ENCODE peak calls at places on chromosome 11, in eight cellular contexts. One of them, this sample, is unnamed.

GRCh38 chr11:76230392-76230791 is 24.1 kb upstream of the WNT11 start:
- DNase-seq in iris pigment epithelial cell: no peak
- DNase-seq in choroid plexus epithelial cell: no peak
- DNase-seq in NCI-H2171 treated with DMSO at 0.1 percent for 48 hours: no peak
- DNase-seq in hypothalamus: no peak
- DNase-seq in fibroblast of the conjunctiva: no peak
- DNase-seq in NCI-H345: no peak
- DNase-seq in AG08396: no peak
- DNase-seq in this sample: no peak

GRCh38 chr11:80593981-80594380 is 1153.2 kb upstream of the TENM4 start:
- DNase-seq in NCI-H2171 treated with DMSO at 0.1 percent for 48 hours: no peak
- DNase-seq in AG08396: no peak
- DNase-seq in hypothalamus: no peak
- DNase-seq in choroid plexus epithelial cell: peak; percentile 64
- DNase-seq in fibroblast of the conjunctiva: no peak
- DNase-seq in NCI-H345: peak; percentile 21
- DNase-seq in iris pigment epithelial cell: peak; percentile 47
- DNase-seq in this sample: no peak

GRCh38 chr11:16028406-16028805 is 327.9 kb downstream of the SOX6 start:
- DNase-seq in choroid plexus epithelial cell: peak; percentile 41
- DNase-seq in fibroblast of the conjunctiva: no peak
- DNase-seq in NCI-H2171 treated with DMSO at 0.1 percent for 48 hours: no peak
- DNase-seq in iris pigment epithelial cell: peak; percentile 28
- DNase-seq in hypothalamus: no peak
- DNase-seq in NCI-H345: no peak
- DNase-seq in AG08396: no peak
- DNase-seq in this sample: no peak

GRCh38 chr11:78742430-78742829 is 167.8 kb upstream of the NARS2 start:
- DNase-seq in NCI-H345: peak; percentile 93
- DNase-seq in choroid plexus epithelial cell: no peak
- DNase-seq in AG08396: no peak
- DNase-seq in fibroblast of the conjunctiva: no peak
- DNase-seq in NCI-H2171 treated with DMSO at 0.1 percent for 48 hours: peak; percentile 99
- DNase-seq in iris pigment epithelial cell: no peak
- DNase-seq in hypothalamus: peak; percentile 16
- DNase-seq in this sample: no peak

GRCh38 chr11:73493838-73494598 is 103.9 kb downstream of the FAM168A start:
- DNase-seq in hypothalamus: no peak
- DNase-seq in fibroblast of the conjunctiva: peak; percentile 12
- DNase-seq in NCI-H345: no peak
- DNase-seq in choroid plexus epithelial cell: peak; percentile 64
- DNase-seq in AG08396: peak; percentile 70
- DNase-seq in iris pigment epithelial cell: peak; percentile 67
- DNase-seq in NCI-H2171 treated with DMSO at 0.1 percent for 48 hours: no peak
- DNase-seq in this sample: no peak

GRCh38 chr11:94946812-94947211 is 26.5 kb downstream of the CWC15 start:
- DNase-seq in NCI-H345: no peak
- DNase-seq in NCI-H2171 treated with DMSO at 0.1 percent for 48 hours: no peak
- DNase-seq in fibroblast of the conjunctiva: no peak
- DNase-seq in AG08396: no peak
- DNase-seq in choroid plexus epithelial cell: no peak
- DNase-seq in iris pigment epithelial cell: no peak
- DNase-seq in hypothalamus: no peak
- DNase-seq in this sample: no peak

GRCh38 chr11:18791175-18792065 is at the start of gene PTPN5:
- DNase-seq in iris pigment epithelial cell: peak; percentile 22
- DNase-seq in choroid plexus epithelial cell: peak; percentile 13
- DNase-seq in fibroblast of the conjunctiva: no peak
- DNase-seq in NCI-H2171 treated with DMSO at 0.1 percent for 48 hours: no peak
- DNase-seq in hypothalamus: peak; percentile 44
- DNase-seq in NCI-H345: peak; percentile 38
- DNase-seq in AG08396: no peak
- DNase-seq in this sample: no peak

GRCh38 chr11:64713031-64713780 is 9.8 kb downstream of the NRXN2 start:
- DNase-seq in fibroblast of the conjunctiva: no peak
- DNase-seq in AG08396: no peak
- DNase-seq in NCI-H345: no peak
- DNase-seq in NCI-H2171 treated with DMSO at 0.1 percent for 48 hours: peak; percentile 21
- DNase-seq in hypothalamus: no peak
- DNase-seq in choroid plexus epithelial cell: peak; percentile 55
- DNase-seq in iris pigment epithelial cell: peak; percentile 63
- DNase-seq in this sample: no peak

GRCh38 chr11:134026655-134027343 is 42.1 kb upstream of the JAM3 start:
- DNase-seq in hypothalamus: peak; percentile 65
- DNase-seq in iris pigment epithelial cell: no peak
- DNase-seq in NCI-H345: peak; percentile 44
- DNase-seq in NCI-H2171 treated with DMSO at 0.1 percent for 48 hours: no peak
- DNase-seq in choroid plexus epithelial cell: no peak
- DNase-seq in fibroblast of the conjunctiva: no peak
- DNase-seq in AG08396: no peak
- DNase-seq in this sample: no peak

GRCh38 chr11:3218483-3219280 is at the start of gene MRGPRG:
- DNase-seq in iris pigment epithelial cell: no peak
- DNase-seq in hypothalamus: no peak
- DNase-seq in choroid plexus epithelial cell: no peak
- DNase-seq in NCI-H2171 treated with DMSO at 0.1 percent for 48 hours: no peak
- DNase-seq in AG08396: no peak
- DNase-seq in NCI-H345: no peak
- DNase-seq in fibroblast of the conjunctiva: no peak
- DNase-seq in this sample: peak; percentile 48

GRCh38 chr11:69270929-69271328 is 23.0 kb upstream of the MYEOV start:
- DNase-seq in fibroblast of the conjunctiva: no peak
- DNase-seq in choroid plexus epithelial cell: no peak
- DNase-seq in NCI-H345: no peak
- DNase-seq in NCI-H2171 treated with DMSO at 0.1 percent for 48 hours: peak; percentile 94
- DNase-seq in iris pigment epithelial cell: no peak
- DNase-seq in hypothalamus: no peak
- DNase-seq in AG08396: no peak
- DNase-seq in this sample: no peak

GRCh38 chr11:92057849-92058442 is 166.7 kb upstream of the FAT3 start:
- DNase-seq in fibroblast of the conjunctiva: no peak
- DNase-seq in AG08396: no peak
- DNase-seq in NCI-H345: no peak
- DNase-seq in hypothalamus: no peak
- DNase-seq in choroid plexus epithelial cell: no peak
- DNase-seq in NCI-H2171 treated with DMSO at 0.1 percent for 48 hours: no peak
- DNase-seq in iris pigment epithelial cell: no peak
- DNase-seq in this sample: no peak

GRCh38 chr11:17954395-17955252 is 58.2 kb downstream of the SERGEF start:
- DNase-seq in AG08396: no peak
- DNase-seq in choroid plexus epithelial cell: peak; percentile 28
- DNase-seq in hypothalamus: no peak
- DNase-seq in NCI-H345: no peak
- DNase-seq in iris pigment epithelial cell: peak; percentile 10
- DNase-seq in fibroblast of the conjunctiva: no peak
- DNase-seq in NCI-H2171 treated with DMSO at 0.1 percent for 48 hours: no peak
- DNase-seq in this sample: no peak

GRCh38 chr11:28939381-28939780 is 831.2 kb downstream of the METTL15 start:
- DNase-seq in AG08396: no peak
- DNase-seq in hypothalamus: no peak
- DNase-seq in iris pigment epithelial cell: no peak
- DNase-seq in NCI-H2171 treated with DMSO at 0.1 percent for 48 hours: no peak
- DNase-seq in fibroblast of the conjunctiva: no peak
- DNase-seq in choroid plexus epithelial cell: no peak
- DNase-seq in NCI-H345: no peak
- DNase-seq in this sample: no peak

GRCh38 chr11:86063536-86063935 is 5.3 kb downstream of the PICALM start:
- DNase-seq in AG08396: peak; percentile 20
- DNase-seq in iris pigment epithelial cell: no peak
- DNase-seq in fibroblast of the conjunctiva: no peak
- DNase-seq in NCI-H2171 treated with DMSO at 0.1 percent for 48 hours: no peak
- DNase-seq in choroid plexus epithelial cell: no peak
- DNase-seq in hypothalamus: no peak
- DNase-seq in NCI-H345: no peak
- DNase-seq in this sample: no peak

GRCh38 chr11:57777969-57778317 is 16.3 kb downstream of the CTNND1 start:
- DNase-seq in fibroblast of the conjunctiva: no peak
- DNase-seq in AG08396: no peak
- DNase-seq in choroid plexus epithelial cell: peak; percentile 45
- DNase-seq in NCI-H2171 treated with DMSO at 0.1 percent for 48 hours: no peak
- DNase-seq in NCI-H345: no peak
- DNase-seq in hypothalamus: no peak
- DNase-seq in iris pigment epithelial cell: no peak
- DNase-seq in this sample: no peak

GRCh38 chr11:46063138-46063537 is 58.1 kb downstream of the PHF21A start:
- DNase-seq in fibroblast of the conjunctiva: no peak
- DNase-seq in choroid plexus epithelial cell: no peak
- DNase-seq in iris pigment epithelial cell: no peak
- DNase-seq in NCI-H345: no peak
- DNase-seq in hypothalamus: no peak
- DNase-seq in AG08396: no peak
- DNase-seq in NCI-H2171 treated with DMSO at 0.1 percent for 48 hours: no peak
- DNase-seq in this sample: no peak

GRCh38 chr11:60658409-60658808 is 41.0 kb upstream of the MS4A8 start:
- DNase-seq in NCI-H2171 treated with DMSO at 0.1 percent for 48 hours: no peak
- DNase-seq in fibroblast of the conjunctiva: no peak
- DNase-seq in NCI-H345: peak; percentile 83
- DNase-seq in hypothalamus: no peak
- DNase-seq in AG08396: no peak
- DNase-seq in iris pigment epithelial cell: no peak
- DNase-seq in choroid plexus epithelial cell: no peak
- DNase-seq in this sample: no peak

GRCh38 chr11:72010529-72011233 is 12.0 kb downstream of the IL18BP start:
- DNase-seq in AG08396: no peak
- DNase-seq in NCI-H345: no peak
- DNase-seq in iris pigment epithelial cell: no peak
- DNase-seq in NCI-H2171 treated with DMSO at 0.1 percent for 48 hours: no peak
- DNase-seq in hypothalamus: no peak
- DNase-seq in fibroblast of the conjunctiva: no peak
- DNase-seq in choroid plexus epithelial cell: no peak
- DNase-seq in this sample: no peak

GRCh38 chr11:133663586-133663985 is 131.3 kb upstream of the OPCML start:
- DNase-seq in iris pigment epithelial cell: no peak
- DNase-seq in hypothalamus: no peak
- DNase-seq in fibroblast of the conjunctiva: no peak
- DNase-seq in NCI-H2171 treated with DMSO at 0.1 percent for 48 hours: no peak
- DNase-seq in NCI-H345: no peak
- DNase-seq in choroid plexus epithelial cell: no peak
- DNase-seq in AG08396: no peak
- DNase-seq in this sample: no peak

GRCh38 chr11:12285106-12285505 is 92.3 kb upstream of the PARVA start:
- DNase-seq in choroid plexus epithelial cell: peak; percentile 82
- DNase-seq in hypothalamus: no peak
- DNase-seq in AG08396: peak; percentile 42
- DNase-seq in NCI-H2171 treated with DMSO at 0.1 percent for 48 hours: no peak
- DNase-seq in NCI-H345: no peak
- DNase-seq in fibroblast of the conjunctiva: peak; percentile 50
- DNase-seq in iris pigment epithelial cell: peak; percentile 95
- DNase-seq in this sample: no peak

GRCh38 chr11:65786008-65786785 is 666 bp upstream of the OVOL1 start:
- DNase-seq in iris pigment epithelial cell: no peak
- DNase-seq in hypothalamus: no peak
- DNase-seq in AG08396: no peak
- DNase-seq in NCI-H345: no peak
- DNase-seq in NCI-H2171 treated with DMSO at 0.1 percent for 48 hours: no peak
- DNase-seq in choroid plexus epithelial cell: no peak
- DNase-seq in fibroblast of the conjunctiva: no peak
- DNase-seq in this sample: no peak

GRCh38 chr11:61095022-61095421 is 7.3 kb upstream of the CD5 start:
- DNase-seq in fibroblast of the conjunctiva: no peak
- DNase-seq in hypothalamus: no peak
- DNase-seq in AG08396: no peak
- DNase-seq in choroid plexus epithelial cell: no peak
- DNase-seq in NCI-H345: no peak
- DNase-seq in iris pigment epithelial cell: no peak
- DNase-seq in NCI-H2171 treated with DMSO at 0.1 percent for 48 hours: no peak
- DNase-seq in this sample: no peak

GRCh38 chr11:64865286-64866172 is 12.9 kb downstream of the EHD1 start:
- DNase-seq in NCI-H345: no peak
- DNase-seq in iris pigment epithelial cell: peak; percentile 87
- DNase-seq in choroid plexus epithelial cell: peak; percentile 76
- DNase-seq in fibroblast of the conjunctiva: no peak
- DNase-seq in hypothalamus: no peak
- DNase-seq in NCI-H2171 treated with DMSO at 0.1 percent for 48 hours: no peak
- DNase-seq in AG08396: peak; percentile 62
- DNase-seq in this sample: no peak

GRCh38 chr11:126640186-126640585 is 284.7 kb downstream of the ST3GAL4 start:
- DNase-seq in choroid plexus epithelial cell: no peak
- DNase-seq in iris pigment epithelial cell: no peak
- DNase-seq in NCI-H2171 treated with DMSO at 0.1 percent for 48 hours: no peak
- DNase-seq in AG08396: no peak
- DNase-seq in fibroblast of the conjunctiva: no peak
- DNase-seq in NCI-H345: no peak
- DNase-seq in hypothalamus: no peak
- DNase-seq in this sample: no peak